ENCODE peak calls at places on chromosomes 7 and 10, in nine cellular contexts. I, Q, G, A, P, E, D, K and Y are unnamed samples.

GRCh38 chr10:118569241-118569881 is 26.1 kb downstream of the PRLHR start:
- DNase-seq in I (no peak), Q (no peak), G (peak; percentile 26), A (no peak), P (peak; percentile 34), E (no peak), D (no peak), K (no peak), Y (no peak)

GRCh38 chr7:72494807-72495206 is 82.7 kb upstream of the CALN1 start:
- DNase-seq in I (no peak), Q (no peak), G (no peak), A (no peak), P (no peak), E (no peak), D (no peak), K (no peak), Y (no peak)

GRCh38 chr7:34675749-34676374 is 17.8 kb downstream of the NPSR1 start:
- DNase-seq in I (peak; percentile 49), Q (peak; percentile 27), G (peak; percentile 28), A (no peak), P (no peak), E (no peak), D (no peak), K (no peak), Y (no peak)

GRCh38 chr10:122163182-122164027 is 107.7 kb upstream of the BTBD16 start:
- DNase-seq in I (no peak), Q (no peak), G (peak; percentile 31), A (no peak), P (no peak), E (peak; percentile 41), D (no peak), K (no peak), Y (no peak)

GRCh38 chr10:71878327-71879034 is 27.4 kb upstream of the PSAP start:
- DNase-seq in I (no peak), Q (no peak), G (no peak), A (no peak), P (no peak), E (peak; percentile 49), D (no peak), K (no peak), Y (no peak)

GRCh38 chr7:146116452-146117219 is at the start of gene CNTNAP2:
- DNase-seq in I (peak; percentile 3), Q (no peak), G (peak; percentile 16), A (no peak), P (peak; percentile 35), E (peak; percentile 3), D (no peak), K (no peak), Y (no peak)

GRCh38 chr10:114876602-114877300 is 55.2 kb downstream of the FHIP2A start:
- DNase-seq in I (peak; percentile 68), Q (peak; percentile 57), G (peak; percentile 83), A (peak; percentile 74), P (peak; percentile 72), E (peak; percentile 51), D (no peak), K (peak; percentile 62), Y (peak; percentile 36)

GRCh38 chr7:7157177-7157886 is 25.0 kb upstream of the C1GALT1 start:
- DNase-seq in I (peak; percentile 49), Q (no peak), G (no peak), A (peak; percentile 89), P (peak; percentile 90), E (no peak), D (no peak), K (no peak), Y (no peak)

GRCh38 chr10:90718185-90718584 is 139.7 kb downstream of the HTR7 start:
- DNase-seq in I (peak; percentile 25), Q (no peak), G (no peak), A (no peak), P (peak; percentile 12), E (no peak), D (no peak), K (no peak), Y (no peak)

GRCh38 chr7:27996141-27996540 is 184.5 kb downstream of the JAZF1 start:
- DNase-seq in I (no peak), Q (no peak), G (no peak), A (no peak), P (no peak), E (no peak), D (no peak), K (no peak), Y (no peak)

GRCh38 chr7:5314864-5315263 is 32.1 kb downstream of the SLC29A4 start:
- DNase-seq in I (no peak), Q (no peak), G (no peak), A (no peak), P (no peak), E (no peak), D (no peak), K (no peak), Y (no peak)

GRCh38 chr7:69070476-69070875 is 527.8 kb upstream of the AUTS2 start:
- DNase-seq in I (no peak), Q (no peak), G (no peak), A (no peak), P (no peak), E (no peak), D (no peak), K (no peak), Y (no peak)

GRCh38 chr7:136594739-136595144 is 273.7 kb upstream of the CHRM2 start:
- DNase-seq in I (no peak), Q (no peak), G (no peak), A (no peak), P (no peak), E (no peak), D (no peak), K (no peak), Y (no peak)

GRCh38 chr10:77889277-77889903 is 37.2 kb downstream of the DLG5 start:
- DNase-seq in I (peak; percentile 100), Q (peak; percentile 93), G (peak; percentile 59), A (peak; percentile 72), P (no peak), E (peak; percentile 97), D (no peak), K (peak; percentile 89), Y (peak; percentile 88)

GRCh38 chr7:29355388-29355787 is 160.8 kb downstream of the CHN2 start:
- DNase-seq in I (no peak), Q (no peak), G (no peak), A (no peak), P (no peak), E (no peak), D (no peak), K (no peak), Y (no peak)

GRCh38 chr10:43214956-43215561 is 51.8 kb downstream of the RASGEF1A start:
- DNase-seq in I (no peak), Q (no peak), G (no peak), A (no peak), P (no peak), E (no peak), D (no peak), K (no peak), Y (no peak)

GRCh38 chr7:128167791-128168666 is 73.0 kb upstream of the LEP start:
- DNase-seq in I (no peak), Q (no peak), G (no peak), A (no peak), P (no peak), E (no peak), D (no peak), K (no peak), Y (no peak)

GRCh38 chr10:77012811-77013500 is 624.7 kb downstream of the KCNMA1 start:
- DNase-seq in I (no peak), Q (no peak), G (no peak), A (no peak), P (no peak), E (no peak), D (no peak), K (no peak), Y (no peak)

GRCh38 chr10:24825551-24825950 is 101.9 kb upstream of the ARHGAP21 start:
- DNase-seq in I (no peak), Q (no peak), G (no peak), A (no peak), P (no peak), E (no peak), D (no peak), K (no peak), Y (no peak)

GRCh38 chr10:74013004-74013403 is 15.1 kb downstream of the VCL start:
- DNase-seq in I (no peak), Q (no peak), G (no peak), A (no peak), P (no peak), E (no peak), D (no peak), K (no peak), Y (no peak)

GRCh38 chr10:74012480-74012879 is 14.6 kb downstream of the VCL start:
- DNase-seq in I (no peak), Q (no peak), G (no peak), A (no peak), P (no peak), E (no peak), D (no peak), K (no peak), Y (no peak)

GRCh38 chr10:74011016-74011415 is 13.1 kb downstream of the VCL start:
- DNase-seq in I (no peak), Q (no peak), G (no peak), A (no peak), P (no peak), E (no peak), D (no peak), K (no peak), Y (no peak)

GRCh38 chr10:74008212-74008731 is 10.4 kb downstream of the VCL start:
- DNase-seq in I (peak; percentile 98), Q (no peak), G (no peak), A (peak; percentile 61), P (no peak), E (no peak), D (no peak), K (no peak), Y (no peak)

GRCh38 chr10:74011762-74012161 is 13.8 kb downstream of the VCL start:
- DNase-seq in I (peak; percentile 99), Q (no peak), G (no peak), A (peak; percentile 67), P (peak; percentile 83), E (peak; percentile 74), D (no peak), K (no peak), Y (no peak)
- H3K27ac ChIP-seq in I (peak overlapping the region; percentile 41), Q (no peak overlapping the region), G (no peak overlapping the region), A (no peak overlapping the region), P (peak overlapping the region; percentile 25), E (peak overlapping the region; percentile 31), D (peak overlapping the region; percentile 70), K (peak overlapping the region; percentile 39), Y (peak overlapping the region; percentile 3)

GRCh38 chr7:154914580-154915380 is 88.1 kb downstream of the PAXIP1 start:
- DNase-seq in I (no peak), Q (no peak), G (no peak), A (no peak), P (no peak), E (no peak), D (no peak), K (no peak), Y (no peak)
- TF ChIP-seq CTCF in I (no peak), Q (no peak), G (no peak), A (no peak), P (no peak), E (no peak), D (no peak), K (no peak), Y (no peak)

GRCh38 chr10:50740351-50740688 is 584 bp downstream of the ASAH2B start:
- DNase-seq in I (peak; percentile 84), Q (peak; percentile 15), G (no peak), A (peak; percentile 68), P (peak; percentile 85), E (no peak), D (no peak), K (no peak), Y (no peak)
- H3K4me3 ChIP-seq in I (peak overlapping the region; percentile 81), Q (peak overlapping the region; percentile 80), G (peak overlapping the region; percentile 85), A (peak overlapping the region; percentile 61), P (peak overlapping the region; percentile 84), E (peak overlapping the region; percentile 21), D (peak overlapping the region; percentile 76), K (peak overlapping the region; percentile 60), Y (peak overlapping the region; percentile 66)

GRCh38 chr10:75512534-75512933 is 81.1 kb downstream of the LRMDA start:
- DNase-seq in I (peak; percentile 70), Q (no peak), G (no peak), A (peak; percentile 16), P (no peak), E (peak; percentile 83), D (no peak), K (peak; percentile 61), Y (no peak)
- H3K27ac ChIP-seq in I (no peak overlapping the region), Q (no peak overlapping the region), G (no peak overlapping the region), A (no peak overlapping the region), P (no peak overlapping the region), E (peak overlapping the region; percentile 36), D (no peak overlapping the region), K (no peak overlapping the region), Y (no peak overlapping the region)